ENCODE peak calls at places on chromosomes 5 and 9, in seven cellular contexts. H is neuronal stem cell, M is IMR-90, F is H9, J is mesendoderm, T is mesenchymal stem cell, A is H1. X is an unnamed sample.
A peak's percentile ranks its signal among the peaks of the same experiment; 100 is the strongest.

GRCh38 chr9:22773501-22774220 is 327.0 kb downstream of the DMRTA1 start:
- DNase-seq in A (no peak), M (no peak), T (no peak), H (no peak), J (no peak), F (no peak), X (no peak)

GRCh38 chr9:14212697-14213420 is 101.1 kb downstream of the NFIB start:
- DNase-seq in J (no peak), F (no peak), H (no peak), A (no peak), M (no peak), T (no peak), X (peak; percentile 11)

GRCh38 chr5:176754376-176754942 is 55.9 kb upstream of the UNC5A start:
- DNase-seq in J (no peak), T (no peak), A (no peak), M (no peak), H (no peak), F (no peak), X (no peak)

GRCh38 chr9:89144242-89144641 is 34.4 kb downstream of the SHC3 start:
- DNase-seq in J (peak; percentile 11), H (no peak), F (no peak), M (no peak), T (no peak), A (no peak), X (no peak)

GRCh38 chr9:23820731-23821399 is 5.2 kb downstream of the ELAVL2 start:
- DNase-seq in A (no peak), T (no peak), J (peak; percentile 71), M (no peak), H (no peak), F (peak; percentile 60), X (no peak)

GRCh38 chr9:14351206-14351605 is 37.3 kb upstream of the NFIB start:
- DNase-seq in A (no peak), H (no peak), F (no peak), J (no peak), T (no peak), M (no peak), X (no peak)

GRCh38 chr5:154166901-154167791 is 23.4 kb upstream of the GALNT10 start:
- DNase-seq in T (no peak), M (no peak), F (peak; percentile 49), A (no peak), H (no peak), J (peak; percentile 67), X (no peak)

GRCh38 chr5:110086658-110087388 is 397.1 kb downstream of the MAN2A1 start:
- DNase-seq in J (no peak), T (peak; percentile 96), A (no peak), F (no peak), H (no peak), M (peak; percentile 29), X (peak; percentile 63)

GRCh38 chr5:34410411-34411139 is 245.6 kb upstream of the RAI14 start:
- DNase-seq in J (peak; percentile 90), F (peak; percentile 50), H (no peak), T (no peak), M (no peak), A (peak; percentile 68), X (peak; percentile 97)

GRCh38 chr9:109171926-109172325 is 4.9 kb upstream of the FRRS1L start:
- DNase-seq in J (no peak), A (no peak), H (no peak), T (no peak), F (no peak), M (peak; percentile 59), X (no peak)

GRCh38 chr5:14445581-14446290 is 135.9 kb upstream of the OTULINL start:
- DNase-seq in A (peak; percentile 54), J (peak; percentile 94), H (peak; percentile 83), F (peak; percentile 86), T (peak; percentile 62), M (no peak), X (no peak)

GRCh38 chr9:130579738-130580463 is 524 bp downstream of the FUBP3 start:
- DNase-seq in F (no peak), H (no peak), T (peak; percentile 33), A (no peak), M (no peak), J (peak; percentile 22), X (no peak)

GRCh38 chr9:113267911-113268563 is 7.3 kb downstream of the CDC26 start:
- DNase-seq in T (no peak), F (no peak), A (no peak), J (no peak), H (no peak), M (no peak), X (no peak)

GRCh38 chr9:113274474-113275146 is 762 bp downstream of the CDC26 start:
- DNase-seq in J (peak; percentile 77), M (peak; percentile 64), T (peak; percentile 80), H (peak; percentile 71), F (no peak), A (no peak), X (peak; percentile 93)

GRCh38 chr9:113269871-113270270 is 5.5 kb downstream of the CDC26 start:
- DNase-seq in H (no peak), T (no peak), A (no peak), F (no peak), M (no peak), J (no peak), X (no peak)

GRCh38 chr9:113269355-113269754 is 6.0 kb downstream of the CDC26 start:
- DNase-seq in M (no peak), J (no peak), A (no peak), F (no peak), H (no peak), T (peak; percentile 16), X (no peak)
- H4K8ac ChIP-seq in M (no peak overlapping the region), J (no peak overlapping the region), A (no peak overlapping the region), F (no peak overlapping the region), H (no peak overlapping the region), T (no peak overlapping the region), X (no peak overlapping the region)

GRCh38 chr9:124468061-124468740 is 17.9 kb downstream of the ADGRD2 start:
- DNase-seq in A (no peak), F (no peak), T (no peak), H (no peak), M (no peak), J (no peak), X (no peak)
- H4K8ac ChIP-seq in A (no peak overlapping the region), F (no peak overlapping the region), T (no peak overlapping the region), H (no peak overlapping the region), M (no peak overlapping the region), J (no peak overlapping the region), X (no peak overlapping the region)

DNA sequence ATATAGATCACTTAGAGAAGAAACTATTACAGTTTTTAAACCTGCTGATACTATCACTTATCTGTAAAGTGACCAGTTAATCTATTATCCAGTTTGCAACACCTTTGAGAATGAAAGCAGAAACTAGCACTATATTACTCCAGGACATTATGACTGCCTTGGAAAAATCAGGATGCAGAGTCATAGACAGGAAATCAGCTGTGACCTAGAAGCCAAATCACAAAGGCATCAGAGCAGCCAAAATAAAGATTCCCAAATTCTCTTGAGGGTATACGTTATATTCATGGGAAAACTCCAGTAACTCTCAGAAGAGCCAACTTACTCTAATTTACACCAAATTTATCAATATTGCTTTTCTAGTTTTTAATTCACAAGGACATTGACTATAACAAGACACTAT is 49.9 kb downstream of the CDO1 start:
- DNase-seq in A (no peak), J (no peak), F (no peak), T (no peak), M (no peak), H (no peak), X (no peak)
- H4K8ac ChIP-seq in A (no peak overlapping the region), J (no peak overlapping the region), F (no peak overlapping the region), T (no peak overlapping the region), M (no peak overlapping the region), H (no peak overlapping the region), X (no peak overlapping the region)

DNA sequence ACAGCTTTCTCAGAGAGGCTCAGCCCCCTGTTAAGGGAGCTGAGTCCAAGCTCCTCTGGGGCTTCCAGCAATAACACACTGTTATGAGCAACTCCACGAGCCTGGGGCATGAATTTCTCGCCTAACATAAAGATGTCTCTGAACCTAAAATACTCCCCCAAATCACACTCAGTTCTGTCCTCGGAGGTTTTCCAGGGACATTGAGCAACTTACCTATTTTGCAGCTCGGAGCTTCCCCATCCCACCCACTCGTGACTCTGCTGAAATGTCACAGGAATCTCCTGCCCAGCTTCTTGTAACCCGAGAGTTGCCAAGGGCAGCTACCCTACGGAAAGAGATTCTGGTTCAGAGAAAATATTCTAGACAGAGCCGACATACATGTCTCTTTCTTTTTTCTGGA is 47.1 kb upstream of the SMIM23 start:
- DNase-seq in F (no peak), M (no peak), J (no peak), T (no peak), H (no peak), A (no peak), X (no peak)
- H4K8ac ChIP-seq in F (no peak overlapping the region), M (no peak overlapping the region), J (no peak overlapping the region), T (no peak overlapping the region), H (no peak overlapping the region), A (no peak overlapping the region), X (no peak overlapping the region)

DNA sequence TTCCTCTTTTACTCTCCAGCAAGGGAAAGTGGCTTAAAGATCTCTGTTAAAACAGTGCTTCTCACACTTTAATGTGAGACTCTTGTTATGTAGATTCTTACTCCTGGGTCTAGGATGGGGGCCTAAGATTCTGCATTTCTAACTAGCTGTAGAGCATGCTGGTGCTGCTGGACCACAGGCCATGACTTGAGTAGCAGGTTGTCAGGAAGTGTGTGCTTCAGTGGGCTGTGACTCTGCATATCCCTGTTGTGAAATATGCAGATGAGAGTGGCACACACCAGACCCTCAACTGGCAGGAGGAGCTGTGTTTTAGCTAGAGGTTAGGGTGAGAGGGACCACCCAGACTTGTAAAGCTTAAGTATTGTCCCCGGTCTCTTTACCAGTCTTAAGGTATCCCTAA is 191.1 kb upstream of the DMRT1 start:
- DNase-seq in J (peak; percentile 35), T (no peak), A (no peak), M (peak; percentile 22), H (no peak), F (peak; percentile 49), X (no peak)
- H4K8ac ChIP-seq in J (no peak overlapping the region), T (peak overlapping the region; percentile 3), A (no peak overlapping the region), M (peak overlapping the region; percentile 28), H (no peak overlapping the region), F (no peak overlapping the region), X (no peak overlapping the region)

DNA sequence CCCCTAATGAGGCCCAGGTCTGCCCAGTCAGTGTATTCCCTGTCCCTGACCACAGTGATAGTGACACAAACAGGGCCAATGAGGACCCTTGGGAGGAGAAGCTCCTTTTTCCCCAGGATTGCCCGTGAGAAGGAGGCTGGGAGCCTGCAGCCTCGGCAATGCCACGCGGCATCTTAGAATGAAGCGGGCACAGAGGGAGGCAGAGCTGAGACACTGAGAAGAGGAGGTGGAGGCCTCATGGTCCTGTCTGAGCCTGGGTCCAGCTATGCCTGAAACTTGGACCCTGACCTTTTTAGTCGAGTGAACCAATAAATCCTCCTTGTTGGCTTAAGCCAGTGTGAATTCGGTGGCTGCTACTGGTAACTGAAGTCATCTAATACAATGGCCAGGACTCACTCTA is 28.4 kb downstream of the STC2 start:
- DNase-seq in T (no peak), H (no peak), M (no peak), J (no peak), F (no peak), A (no peak), X (no peak)
- H4K8ac ChIP-seq in T (peak overlapping the region; percentile 29), H (no peak overlapping the region), M (no peak overlapping the region), J (no peak overlapping the region), F (no peak overlapping the region), A (no peak overlapping the region), X (no peak overlapping the region)